ENCODE peak calls at places on chromosomes 12 and 14, in four cellular contexts. One of them, this sample, is unnamed.

GRCh38 chr14:78509516-78509915 is 339.3 kb downstream of the NRXN3 start:
- DNase-seq in cardiac muscle cell: no peak
- DNase-seq in foreskin fibroblast: no peak
- DNase-seq in BE2C: no peak
- DNase-seq in this sample: no peak

GRCh38 chr14:69860221-69860620 is 19.0 kb upstream of the SMOC1 start:
- DNase-seq in cardiac muscle cell: no peak
- DNase-seq in foreskin fibroblast: no peak
- DNase-seq in BE2C: no peak
- DNase-seq in this sample: no peak

GRCh38 chr12:16553457-16553856 is 52.5 kb downstream of the LMO3 start:
- DNase-seq in cardiac muscle cell: no peak
- DNase-seq in foreskin fibroblast: no peak
- DNase-seq in BE2C: no peak
- DNase-seq in this sample: no peak

GRCh38 chr12:90024261-90024660 is 315.6 kb upstream of the ATP2B1 start:
- DNase-seq in cardiac muscle cell: no peak
- DNase-seq in foreskin fibroblast: peak
- DNase-seq in BE2C: no peak
- DNase-seq in this sample: no peak

GRCh38 chr14:50778757-50779483 is 52.0 kb downstream of the NIN start:
- DNase-seq in cardiac muscle cell: no peak
- DNase-seq in foreskin fibroblast: peak
- DNase-seq in BE2C: no peak
- DNase-seq in this sample: no peak

GRCh38 chr12:123939716-123940626 is 32.7 kb downstream of the CCDC92 start:
- DNase-seq in cardiac muscle cell: no peak
- DNase-seq in foreskin fibroblast: no peak
- DNase-seq in BE2C: no peak
- DNase-seq in this sample: no peak

GRCh38 chr14:69090187-69090789 is 62.6 kb downstream of the DCAF5 start:
- DNase-seq in cardiac muscle cell: peak
- DNase-seq in foreskin fibroblast: no peak
- DNase-seq in BE2C: peak
- DNase-seq in this sample: peak

GRCh38 chr12:107126688-107127481 is 33.5 kb upstream of the CRY1 start:
- DNase-seq in cardiac muscle cell: no peak
- DNase-seq in foreskin fibroblast: peak
- DNase-seq in BE2C: peak
- DNase-seq in this sample: no peak

GRCh38 chr14:105549481-105549880 is 23.1 kb downstream of the TMEM121 start:
- DNase-seq in cardiac muscle cell: no peak
- DNase-seq in foreskin fibroblast: no peak
- DNase-seq in BE2C: no peak
- DNase-seq in this sample: no peak

GRCh38 chr12:109759076-109759420 is 45.4 kb downstream of the FAM222A start:
- DNase-seq in cardiac muscle cell: no peak
- DNase-seq in foreskin fibroblast: no peak
- DNase-seq in BE2C: no peak
- DNase-seq in this sample: no peak

DNA sequence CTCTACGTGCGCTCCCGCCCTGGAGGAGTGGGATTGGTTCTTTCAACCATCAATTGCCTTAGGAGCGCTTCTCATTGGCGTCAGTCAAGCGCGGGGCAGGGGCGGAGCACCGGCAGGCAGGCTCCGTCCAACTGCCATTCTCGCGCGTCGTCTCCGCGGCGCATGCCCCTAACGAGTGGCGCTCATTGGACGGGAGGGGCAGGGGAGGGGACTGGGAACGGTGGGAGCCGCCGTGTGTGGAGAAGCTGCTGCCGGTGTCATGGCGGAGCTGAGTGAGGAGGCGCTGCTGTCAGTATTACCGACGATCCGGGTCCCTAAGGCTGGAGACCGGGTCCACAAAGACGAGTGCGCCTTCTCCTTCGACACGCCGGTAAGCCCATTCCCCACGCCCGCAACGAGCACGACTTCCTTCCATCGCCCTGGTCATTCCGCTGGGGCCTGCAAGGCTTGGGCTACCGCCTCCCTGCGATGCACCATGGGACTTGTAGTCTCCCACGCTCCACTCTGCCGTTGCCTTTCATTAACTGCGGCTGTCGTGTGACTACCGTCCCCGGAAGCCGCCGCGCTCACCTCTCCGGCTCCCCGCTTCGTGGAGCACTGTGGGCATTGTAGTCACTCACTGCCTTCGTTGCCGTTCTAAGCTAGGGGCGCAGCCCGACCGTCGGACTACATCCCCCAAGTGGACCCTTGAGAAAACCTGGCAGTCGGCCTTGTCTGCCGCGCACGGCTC is at the start of gene USP5:
- DNase-seq in cardiac muscle cell: peak
- DNase-seq in foreskin fibroblast: peak
- DNase-seq in BE2C: peak
- DNase-seq in this sample: peak
- TF ChIP-seq CTCF in cardiac muscle cell: no peak
- TF ChIP-seq CTCF in foreskin fibroblast: no peak
- TF ChIP-seq CTCF in BE2C: no peak
- TF ChIP-seq CTCF in this sample: no peak

GRCh38 chr12:49060237-49061156 is at the start of gene KMT2D:
- DNase-seq in cardiac muscle cell: peak
- DNase-seq in foreskin fibroblast: peak
- DNase-seq in BE2C: peak
- DNase-seq in this sample: peak
- TF ChIP-seq CTCF in cardiac muscle cell: peak
- TF ChIP-seq CTCF in foreskin fibroblast: peak
- TF ChIP-seq CTCF in BE2C: peak
- TF ChIP-seq CTCF in this sample: no peak

GRCh38 chr12:117151195-117152031 is 38.9 kb downstream of the FBXO21 start:
- DNase-seq in cardiac muscle cell: peak
- DNase-seq in foreskin fibroblast: peak
- DNase-seq in BE2C: peak
- DNase-seq in this sample: peak
- TF ChIP-seq CTCF in cardiac muscle cell: peak
- TF ChIP-seq CTCF in foreskin fibroblast: peak
- TF ChIP-seq CTCF in BE2C: peak
- TF ChIP-seq CTCF in this sample: peak

GRCh38 chr14:34439090-34439489 is 22.9 kb downstream of the SPTSSA start:
- DNase-seq in cardiac muscle cell: no peak
- DNase-seq in foreskin fibroblast: no peak
- DNase-seq in BE2C: no peak
- DNase-seq in this sample: no peak
- TF ChIP-seq CTCF in cardiac muscle cell: peak
- TF ChIP-seq CTCF in foreskin fibroblast: no peak
- TF ChIP-seq CTCF in BE2C: peak
- TF ChIP-seq CTCF in this sample: no peak

GRCh38 chr14:67137744-67138371 is 51.4 kb upstream of the GARIN2 start:
- DNase-seq in cardiac muscle cell: no peak
- DNase-seq in foreskin fibroblast: peak
- DNase-seq in BE2C: no peak
- DNase-seq in this sample: no peak
- TF ChIP-seq CTCF in cardiac muscle cell: peak
- TF ChIP-seq CTCF in foreskin fibroblast: peak
- TF ChIP-seq CTCF in BE2C: peak
- TF ChIP-seq CTCF in this sample: peak

GRCh38 chr12:72267974-72268373 is 4.2 kb upstream of the TRHDE start:
- DNase-seq in cardiac muscle cell: no peak
- DNase-seq in foreskin fibroblast: no peak
- DNase-seq in BE2C: no peak
- DNase-seq in this sample: no peak
- TF ChIP-seq CTCF in cardiac muscle cell: no peak
- TF ChIP-seq CTCF in foreskin fibroblast: peak
- TF ChIP-seq CTCF in BE2C: peak
- TF ChIP-seq CTCF in this sample: no peak

This sample was measured in activated CD8-positive, alpha-beta T cell treated with anti-CD3 and anti-CD28 coated beads for 36 hours.